ENCODE peak calls at places on chromosomes 7 and 10, in nine cellular contexts. K is B cell, W is AG04449, V is AG04450, Q is foreskin fibroblast, L is left lung, Z is AG09319, J is progenitor cell of endocrine pancreas, P is fibroblast of the aortic adventitia. T is an unnamed sample.

GRCh38 chr7:88337556-88337955 is 30.9 kb upstream of the STEAP4 start:
- DNase-seq in Q (peak), K (no peak), V (no peak), W (no peak), Z (no peak), L (no peak), P (peak), J (no peak), T (no peak)

GRCh38 chr10:97005349-97005748 is 173.3 kb downstream of the LCOR start:
- DNase-seq in V (no peak), K (no peak), L (no peak), Z (no peak), Q (no peak), W (no peak), J (no peak), P (no peak), T (no peak)

GRCh38 chr7:103573479-103574058 is 127.6 kb upstream of the SLC26A5 start:
- DNase-seq in J (no peak), Q (peak), P (peak), L (no peak), K (peak), W (no peak), Z (peak), V (no peak), T (no peak)

GRCh38 chr7:101535333-101535732 is 93.8 kb downstream of the MYL10 start:
- DNase-seq in P (no peak), J (no peak), Q (peak), W (no peak), Z (no peak), L (no peak), V (no peak), K (no peak), T (no peak)

GRCh38 chr7:31882187-31882586 is 188.0 kb downstream of the PDE1C start:
- DNase-seq in Z (no peak), P (no peak), J (no peak), L (no peak), Q (no peak), K (no peak), W (no peak), V (no peak), T (no peak)

GRCh38 chr7:107213193-107213788 is 44.5 kb downstream of the HBP1 start:
- DNase-seq in L (no peak), W (no peak), Z (no peak), J (no peak), P (peak), Q (no peak), K (no peak), V (no peak), T (no peak)

GRCh38 chr10:30898964-30899363 is 132.7 kb downstream of the ZNF438 start:
- DNase-seq in Q (no peak), P (no peak), Z (no peak), V (no peak), K (no peak), J (no peak), L (no peak), W (no peak), T (no peak)

GRCh38 chr10:116155191-116155590 is 117.8 kb downstream of the GFRA1 start:
- DNase-seq in V (no peak), Q (no peak), W (no peak), K (no peak), L (no peak), Z (no peak), P (no peak), J (no peak), T (no peak)

GRCh38 chr10:88152720-88153119 is 289.3 kb downstream of the PTEN start:
- DNase-seq in Z (peak), L (no peak), P (peak), V (peak), J (no peak), K (no peak), Q (peak), W (peak), T (no peak)

GRCh38 chr7:43590862-43591550 is 8.1 kb downstream of the STK17A start:
- DNase-seq in V (no peak), J (no peak), L (no peak), Q (no peak), P (no peak), Z (no peak), W (no peak), K (peak), T (no peak)

GRCh38 chr7:129073738-129074137 is 18.8 kb upstream of the TNPO3 start:
- DNase-seq in J (no peak), P (no peak), L (no peak), K (no peak), V (no peak), Z (no peak), W (no peak), Q (no peak), T (no peak)

GRCh38 chr7:84912993-84913635 is 273.7 kb downstream of the SEMA3D start:
- DNase-seq in Q (no peak), L (no peak), K (no peak), V (no peak), W (no peak), P (peak), Z (no peak), J (no peak), T (no peak)

GRCh38 chr10:110681023-110681681 is 37.0 kb downstream of the RBM20 start:
- DNase-seq in Q (peak), Z (no peak), V (no peak), P (no peak), J (peak), L (no peak), W (no peak), K (peak), T (no peak)

GRCh38 chr7:99374121-99375064 is at the start of gene ARPC1B:
- DNase-seq in V (no peak), P (peak), L (peak), J (peak), Q (peak), W (no peak), K (peak), Z (no peak), T (peak)

GRCh38 chr10:34575882-34576281 is 239.2 kb downstream of the PARD3 start:
- DNase-seq in L (no peak), Q (peak), J (no peak), W (no peak), V (no peak), K (no peak), P (peak), Z (no peak), T (no peak)

GRCh38 chr7:117582219-117582704 is 102.4 kb downstream of the CFTR start:
- DNase-seq in K (no peak), Z (peak), L (no peak), W (peak), V (peak), Q (peak), J (no peak), P (peak), T (no peak)

GRCh38 chr10:102225646-102226541 is at the start of gene ELOVL3:
- DNase-seq in V (peak), W (peak), L (peak), J (peak), Z (peak), P (peak), K (peak), Q (peak), T (peak)

GRCh38 chr10:132679640-132680039 is 106.3 kb downstream of the NKX6-2 start:
- DNase-seq in L (peak), P (no peak), K (no peak), W (no peak), J (no peak), Z (no peak), V (no peak), Q (no peak), T (no peak)

GRCh38 chr7:44961844-44962482 is 16.9 kb downstream of the MYO1G start:
- DNase-seq in Q (no peak), W (no peak), Z (no peak), P (no peak), K (no peak), L (no peak), V (no peak), J (no peak), T (no peak)

GRCh38 chr10:115029452-115030375 is 63.5 kb upstream of the ATRNL1 start:
- DNase-seq in Z (no peak), V (no peak), W (no peak), L (no peak), K (no peak), P (no peak), J (no peak), Q (no peak), T (no peak)

GRCh38 chr7:42175834-42176745 is 60.9 kb downstream of the GLI3 start:
- DNase-seq in K (no peak), V (no peak), L (no peak), W (no peak), Z (no peak), J (no peak), P (no peak), Q (peak), T (no peak)

GRCh38 chr7:17239683-17240521 is 58.5 kb upstream of the AHR start:
- DNase-seq in W (no peak), J (no peak), Z (peak), L (no peak), Q (peak), P (peak), V (no peak), K (no peak), T (no peak)

GRCh38 chr10:130957978-130958377 is 353.5 kb downstream of the TCERG1L start:
- DNase-seq in J (no peak), K (no peak), P (no peak), V (no peak), L (no peak), W (no peak), Z (no peak), Q (no peak), T (no peak)

GRCh38 chr7:95865716-95866371 is 93.5 kb downstream of the DYNC1I1 start:
- DNase-seq in P (peak), K (no peak), Q (no peak), J (no peak), L (no peak), W (no peak), V (no peak), Z (peak), T (no peak)

GRCh38 chr7:83410989-83411591 is 237.8 kb downstream of the SEMA3E start:
- DNase-seq in L (no peak), V (peak), K (no peak), W (peak), Z (peak), P (peak), J (no peak), Q (peak), T (no peak)

GRCh38 chr10:103504181-103504783 is 10.8 kb downstream of the NEURL1 start:
- DNase-seq in Q (peak), P (peak), L (no peak), K (no peak), J (no peak), Z (no peak), V (peak), W (no peak), T (no peak)

GRCh38 chr7:157485961-157486510 is 149.2 kb downstream of the DNAJB6 start:
- DNase-seq in Z (no peak), J (no peak), W (no peak), P (no peak), V (no peak), L (no peak), K (no peak), Q (no peak), T (no peak)

GRCh38 chr7:155965010-155965409 is 152.7 kb upstream of the SHH start:
- DNase-seq in J (no peak), V (no peak), Z (no peak), L (no peak), P (no peak), Q (no peak), K (no peak), W (no peak), T (no peak)

GRCh38 chr10:70232155-70232858 is 922 bp downstream of the PPA1 start:
- DNase-seq in W (no peak), L (peak), V (no peak), P (peak), K (peak), J (no peak), Q (peak), Z (peak), T (no peak)

GRCh38 chr7:150945853-150946825 is 32.0 kb downstream of the KCNH2 start:
- DNase-seq in P (no peak), W (no peak), L (peak), K (no peak), Q (peak), Z (no peak), J (no peak), V (no peak), T (no peak)

GRCh38 chr10:119283818-119284217 is 76.4 kb downstream of the GRK5 start:
- DNase-seq in Q (no peak), P (no peak), K (peak), W (no peak), J (no peak), Z (no peak), V (no peak), L (no peak), T (no peak)

GRCh38 chr10:35592421-35592820 is 12.7 kb upstream of the GJD4 start:
- DNase-seq in W (no peak), Z (no peak), K (no peak), V (no peak), P (no peak), J (no peak), Q (no peak), L (no peak), T (no peak)

GRCh38 chr10:35595106-35595505 is 10.0 kb upstream of the GJD4 start:
- DNase-seq in Z (no peak), P (no peak), W (no peak), J (no peak), K (no peak), V (no peak), Q (no peak), L (no peak), T (no peak)

GRCh38 chr10:35594115-35594849 is 10.9 kb upstream of the GJD4 start:
- DNase-seq in Z (no peak), V (no peak), L (no peak), K (no peak), P (no peak), J (no peak), Q (no peak), W (no peak), T (no peak)

GRCh38 chr10:35600193-35600592 is 4.9 kb upstream of the GJD4 start:
- DNase-seq in Q (no peak), Z (no peak), K (no peak), W (no peak), V (no peak), L (no peak), P (no peak), J (no peak), T (no peak)

DNA sequence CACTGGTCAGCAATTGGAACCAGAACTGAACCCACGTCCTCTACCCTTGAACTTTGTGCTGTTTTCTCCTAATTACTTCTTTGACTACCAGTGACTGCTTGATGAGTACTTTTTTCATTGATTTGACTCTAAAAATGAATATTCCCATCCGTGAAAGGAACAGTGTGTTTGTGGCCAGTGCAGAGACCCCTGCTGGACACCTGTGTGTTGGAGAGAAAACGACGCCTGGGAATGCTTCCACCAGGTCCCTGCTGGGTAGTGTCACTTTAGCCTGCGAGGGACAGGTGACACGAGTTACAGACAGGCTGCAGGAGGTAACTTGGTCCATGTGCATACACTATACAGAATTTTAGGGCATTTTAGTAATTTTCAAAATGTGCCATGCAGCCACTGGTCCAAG is 6.8 kb upstream of the GJD4 start:
- DNase-seq in J (no peak), Z (no peak), P (no peak), W (no peak), Q (peak), L (no peak), V (no peak), K (no peak), T (no peak)
- TF ChIP-seq CTCF in J (peak), Z (peak), P (peak), W (peak), Q (peak), L (no peak), V (peak), K (no peak), T (no peak)

GRCh38 chr10:86899670-86900276 is 57.6 kb downstream of the MMRN2 start:
- DNase-seq in J (peak), Q (peak), Z (peak), P (peak), W (peak), L (no peak), V (no peak), K (peak), T (no peak)
- TF ChIP-seq CTCF in J (peak), Q (peak), Z (peak), P (peak), W (peak), L (peak), V (peak), K (peak), T (peak)

GRCh38 chr10:11520892-11521291 is 90.6 kb downstream of the USP6NL start:
- DNase-seq in J (no peak), Z (no peak), K (no peak), L (no peak), W (no peak), P (no peak), V (no peak), Q (no peak), T (no peak)
- TF ChIP-seq CTCF in J (no peak), Z (no peak), K (no peak), L (no peak), W (no peak), P (no peak), V (no peak), Q (no peak), T (no peak)

GRCh38 chr7:158778476-158778875 is 50.8 kb downstream of the ESYT2 start:
- DNase-seq in K (no peak), V (peak), J (no peak), Q (peak), Z (peak), P (no peak), L (no peak), W (no peak), T (no peak)
- TF ChIP-seq CTCF in K (no peak), V (no peak), J (no peak), Q (no peak), Z (no peak), P (no peak), L (no peak), W (no peak), T (no peak)